ENCODE peak calls at places on chromosomes 7 and 10, in seven cellular contexts. H is fibroblast of lung, D is neural progenitor cell, T is pancreas, A is RWPE1, G is heart right ventricle, X is BE2C. R is an unnamed sample.

GRCh38 chr7:123673137-123673732 is 17.6 kb downstream of the LMOD2 start:
- DNase-seq in T (no peak), A (no peak), G (no peak), D (no peak), X (no peak), H (no peak), R (no peak)

GRCh38 chr10:101568054-101568745 is 19.9 kb downstream of the POLL start:
- DNase-seq in A (no peak), G (no peak), X (no peak), H (no peak), D (no peak), T (no peak), R (no peak)

GRCh38 chr10:31129880-31130405 is 98.3 kb upstream of the ZNF438 start:
- DNase-seq in D (no peak), X (no peak), T (no peak), A (no peak), G (no peak), H (no peak), R (no peak)

GRCh38 chr7:18597759-18598158 is 102.2 kb downstream of the HDAC9 start:
- DNase-seq in X (no peak), G (no peak), T (no peak), D (no peak), H (no peak), A (no peak), R (no peak)

GRCh38 chr10:82643076-82643475 is 768.1 kb downstream of the NRG3 start:
- DNase-seq in D (no peak), H (no peak), G (no peak), X (peak), A (no peak), T (no peak), R (no peak)

GRCh38 chr10:83603708-83604107 is 535.6 kb upstream of the GHITM start:
- DNase-seq in X (no peak), H (peak), T (no peak), G (no peak), A (no peak), D (no peak), R (no peak)

GRCh38 chr7:27046854-27047549 is 48.8 kb downstream of the HOXA1 start:
- DNase-seq in T (no peak), G (no peak), X (no peak), A (peak), H (peak), D (no peak), R (no peak)

GRCh38 chr7:135168001-135168400 is 2.5 kb downstream of the CYREN start:
- DNase-seq in X (no peak), H (no peak), G (no peak), T (no peak), A (peak), D (no peak), R (no peak)

GRCh38 chr10:13414855-13415254 is 66.8 kb upstream of the SEPHS1 start:
- DNase-seq in A (no peak), G (no peak), X (no peak), D (peak), T (peak), H (peak), R (no peak)

GRCh38 chr10:116960066-116960465 is 44.9 kb downstream of the SHTN1 start:
- DNase-seq in H (no peak), A (no peak), D (no peak), G (no peak), T (no peak), X (no peak), R (no peak)

GRCh38 chr7:47460251-47460989 is 121.5 kb downstream of the TNS3 start:
- DNase-seq in A (no peak), X (no peak), H (no peak), G (no peak), T (no peak), D (no peak), R (no peak)

GRCh38 chr7:6179620-6180343 is 92.6 kb downstream of the CYTH3 start:
- DNase-seq in H (no peak), G (no peak), X (no peak), D (no peak), T (no peak), A (no peak), R (no peak)

GRCh38 chr10:3955954-3956617 is 171.1 kb upstream of the KLF6 start:
- DNase-seq in H (no peak), G (no peak), T (no peak), D (peak), X (no peak), A (no peak), R (no peak)

GRCh38 chr7:117251687-117252086 is 71.2 kb downstream of the WNT2 start:
- DNase-seq in G (no peak), D (no peak), X (no peak), H (peak), T (no peak), A (no peak), R (no peak)

GRCh38 chr7:39951156-39951942 is 1.3 kb downstream of the CDK13 start:
- DNase-seq in T (peak), G (peak), H (peak), A (peak), X (peak), D (peak), R (peak)

GRCh38 chr7:18667466-18667865 is 171.9 kb downstream of the HDAC9 start:
- DNase-seq in D (no peak), A (peak), H (peak), X (no peak), T (no peak), G (no peak), R (no peak)

GRCh38 chr10:46534828-46535524 is 21.5 kb downstream of the GPRIN2 start:
- DNase-seq in H (no peak), A (no peak), D (no peak), G (no peak), T (no peak), X (peak), R (no peak)

GRCh38 chr10:11719496-11719895 is 22.7 kb upstream of the ECHDC3 start:
- DNase-seq in A (no peak), D (no peak), H (no peak), G (no peak), T (no peak), X (no peak), R (no peak)

GRCh38 chr10:88245974-88246511 is 337.1 kb downstream of the RNLS start:
- DNase-seq in X (no peak), G (no peak), H (peak), T (no peak), D (no peak), A (no peak), R (no peak)

GRCh38 chr10:62614389-62615157 is 189.9 kb upstream of the ADO start:
- DNase-seq in A (peak), D (no peak), G (no peak), H (peak), T (no peak), X (no peak), R (no peak)

GRCh38 chr7:90739731-90740130 is 143.6 kb downstream of the CDK14 start:
- DNase-seq in G (no peak), A (no peak), X (no peak), D (no peak), H (no peak), T (no peak), R (no peak)

GRCh38 chr10:110568055-110568735 is 700 bp downstream of the SMC3 start:
- DNase-seq in X (peak), T (no peak), A (peak), D (peak), H (peak), G (no peak), R (peak)

GRCh38 chr10:24449334-24449740 is 240.4 kb downstream of the KIAA1217 start:
- DNase-seq in T (no peak), H (peak), X (no peak), G (no peak), A (no peak), D (no peak), R (no peak)

GRCh38 chr7:20737840-20738448 is 48.7 kb downstream of the SP8 start:
- DNase-seq in A (no peak), D (no peak), T (no peak), X (no peak), G (no peak), H (no peak), R (no peak)

GRCh38 chr10:2938869-2939268 is 128.5 kb upstream of the PFKP start:
- DNase-seq in T (no peak), X (no peak), H (peak), D (no peak), G (no peak), A (no peak), R (no peak)

GRCh38 chr7:54546081-54546985 is 4.2 kb downstream of the VSTM2A start:
- DNase-seq in D (peak), A (peak), G (no peak), H (no peak), T (no peak), X (peak), R (peak)

GRCh38 chr10:44045020-44045419 is 339.9 kb downstream of the CXCL12 start:
- DNase-seq in T (no peak), H (no peak), X (peak), D (no peak), A (no peak), G (no peak), R (no peak)

GRCh38 chr7:140640060-140640611 is 477 bp downstream of the DENND2A start:
- DNase-seq in A (peak), G (peak), X (peak), D (peak), T (peak), H (peak), R (peak)

GRCh38 chr7:20647908-20648776 is 32.7 kb downstream of the ABCB5 start:
- DNase-seq in A (peak), X (peak), G (no peak), T (no peak), H (peak), D (peak), R (no peak)

GRCh38 chr10:113515521-113516045 is 37.3 kb upstream of the HABP2 start:
- DNase-seq in H (no peak), G (no peak), A (no peak), D (no peak), X (no peak), T (no peak), R (no peak)

GRCh38 chr10:35074266-35074665 is 15.9 kb downstream of the CUL2 start:
- DNase-seq in G (no peak), H (no peak), A (no peak), T (no peak), X (no peak), D (no peak), R (no peak)

GRCh38 chr10:50932113-50932512 is 46.7 kb upstream of the A1CF start:
- DNase-seq in D (no peak), G (no peak), H (no peak), T (peak), X (no peak), A (no peak), R (no peak)

GRCh38 chr10:50941629-50942028 is 56.2 kb upstream of the A1CF start:
- DNase-seq in G (no peak), A (no peak), X (no peak), D (no peak), T (no peak), H (no peak), R (no peak)

GRCh38 chr10:50936335-50936734 is 50.9 kb upstream of the A1CF start:
- DNase-seq in A (no peak), H (no peak), D (no peak), G (no peak), T (no peak), X (no peak), R (no peak)

GRCh38 chr10:50937230-50937907 is 51.9 kb upstream of the A1CF start:
- DNase-seq in T (no peak), G (no peak), X (no peak), A (peak), H (peak), D (peak), R (no peak)
- TF ChIP-seq CTCF in T (peak), G (peak), X (peak), A (peak), H (peak), D (peak), R (peak)

GRCh38 chr10:78458983-78459638 is 425.4 kb downstream of the RPS24 start:
- DNase-seq in H (peak), T (peak), D (no peak), X (no peak), G (no peak), A (no peak), R (no peak)
- TF ChIP-seq CTCF in H (no peak), T (no peak), D (no peak), X (no peak), G (no peak), A (no peak), R (no peak)

DNA sequence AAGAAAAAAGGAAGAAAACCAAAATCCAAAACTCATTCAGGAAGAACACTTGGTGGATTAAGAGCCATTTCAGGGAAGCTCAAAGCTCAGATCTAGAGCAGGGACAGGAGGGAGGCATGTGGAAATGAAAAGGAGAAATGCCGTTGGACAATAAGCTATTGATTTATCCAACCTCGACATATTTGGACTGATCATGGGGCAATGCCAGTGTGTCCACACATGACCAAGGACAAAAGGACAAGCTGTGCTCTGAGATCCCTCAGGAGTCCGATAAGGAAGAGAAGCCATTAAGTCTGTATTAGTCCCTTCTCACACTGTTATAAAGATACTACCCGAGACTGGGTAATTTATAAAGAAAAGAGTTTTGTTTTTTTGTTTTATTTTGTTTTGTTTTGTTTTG is 684.0 kb upstream of the CELF2 start:
- DNase-seq in T (no peak), X (no peak), H (no peak), A (no peak), G (no peak), D (no peak), R (no peak)
- TF ChIP-seq CTCF in T (no peak), X (no peak), H (no peak), A (no peak), G (no peak), D (no peak), R (no peak)

GRCh38 chr10:132395704-132396494 is 1.1 kb upstream of the PWWP2B start:
- DNase-seq in D (peak), X (peak), G (peak), T (peak), H (peak), A (no peak), R (no peak)
- TF ChIP-seq CTCF in D (no peak), X (no peak), G (no peak), T (no peak), H (no peak), A (no peak), R (no peak)

GRCh38 chr7:34277801-34278195 is 372.5 kb downstream of the BMPER start:
- DNase-seq in D (no peak), G (no peak), X (no peak), A (no peak), T (no peak), H (no peak), R (no peak)

GRCh38 chr7:34282271-34282670 is 375.7 kb upstream of the NPSR1 start:
- DNase-seq in D (no peak), X (no peak), T (no peak), H (no peak), G (no peak), A (no peak), R (no peak)

GRCh38 chr7:34275629-34276028 is 370.3 kb downstream of the BMPER start:
- DNase-seq in G (no peak), H (no peak), X (no peak), D (no peak), T (no peak), A (no peak), R (no peak)

GRCh38 chr7:34277016-34277800 is 371.9 kb downstream of the BMPER start:
- DNase-seq in X (no peak), A (peak), G (no peak), D (peak), H (no peak), T (no peak), R (no peak)

GRCh38 chr7:34281260-34281659 is 375.9 kb downstream of the BMPER start:
- DNase-seq in T (no peak), D (no peak), X (no peak), A (peak), H (no peak), G (no peak), R (no peak)
- TF ChIP-seq CTCF in T (no peak), D (peak), X (peak), A (no peak), H (no peak), G (no peak), R (no peak)

DNA sequence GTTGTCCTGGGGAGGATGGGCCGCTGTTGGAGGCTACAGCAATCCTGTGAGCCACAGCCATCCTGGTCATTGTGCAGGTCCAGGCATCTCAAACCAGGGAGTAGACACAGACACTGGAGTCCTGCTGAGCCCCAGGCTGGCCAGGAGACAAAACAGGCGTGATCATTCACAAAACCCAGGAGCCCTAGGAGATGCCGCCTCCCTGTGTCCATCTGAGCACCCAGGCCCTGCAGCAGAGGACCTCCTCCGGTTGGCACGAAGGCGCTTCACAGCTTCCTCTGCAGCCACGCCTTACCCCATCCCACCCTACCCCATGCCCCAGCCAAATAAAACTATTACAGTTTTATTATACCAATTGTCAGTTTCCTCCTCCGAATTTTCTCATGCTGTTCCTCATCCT is 183.6 kb downstream of the PLXNA4 start:
- DNase-seq in X (no peak), H (no peak), G (no peak), D (no peak), T (no peak), A (no peak), R (no peak)
- TF ChIP-seq CTCF in X (no peak), H (no peak), G (no peak), D (no peak), T (no peak), A (no peak), R (no peak)

GRCh38 chr10:108736111-108736510 is 1187.2 kb downstream of the XPNPEP1 start:
- DNase-seq in H (no peak), A (no peak), D (no peak), X (no peak), G (no peak), T (no peak), R (no peak)
- TF ChIP-seq CTCF in H (no peak), A (no peak), D (no peak), X (no peak), G (no peak), T (no peak), R (no peak)

GRCh38 chr7:112891698-112892097 is 101.5 kb upstream of the TMEM168 start:
- DNase-seq in G (no peak), X (no peak), H (no peak), T (no peak), A (no peak), D (no peak), R (no peak)

GRCh38 chr7:112898432-112899290 is 108.5 kb upstream of the TMEM168 start:
- DNase-seq in X (peak), T (peak), A (peak), D (peak), G (no peak), H (peak), R (no peak)

GRCh38 chr7:112892263-112892662 is 102.1 kb upstream of the TMEM168 start:
- DNase-seq in A (no peak), D (no peak), H (peak), X (no peak), T (no peak), G (no peak), R (no peak)

GRCh38 chr7:112897839-112898431 is 107.7 kb upstream of the TMEM168 start:
- DNase-seq in H (no peak), A (no peak), G (no peak), T (no peak), X (no peak), D (no peak), R (no peak)

GRCh38 chr7:112895996-112896395 is 105.8 kb upstream of the TMEM168 start:
- DNase-seq in T (no peak), D (no peak), H (peak), A (no peak), X (no peak), G (no peak), R (no peak)
- TF ChIP-seq CTCF in T (no peak), D (no peak), H (no peak), A (no peak), X (no peak), G (no peak), R (no peak)

GRCh38 chr7:30740417-30741181 is 11.3 kb upstream of the INMT start:
- DNase-seq in T (peak), H (peak), X (peak), D (peak), A (peak), G (peak), R (peak)
- TF ChIP-seq CTCF in T (peak), H (peak), X (peak), D (peak), A (peak), G (peak), R (peak)

DNA sequence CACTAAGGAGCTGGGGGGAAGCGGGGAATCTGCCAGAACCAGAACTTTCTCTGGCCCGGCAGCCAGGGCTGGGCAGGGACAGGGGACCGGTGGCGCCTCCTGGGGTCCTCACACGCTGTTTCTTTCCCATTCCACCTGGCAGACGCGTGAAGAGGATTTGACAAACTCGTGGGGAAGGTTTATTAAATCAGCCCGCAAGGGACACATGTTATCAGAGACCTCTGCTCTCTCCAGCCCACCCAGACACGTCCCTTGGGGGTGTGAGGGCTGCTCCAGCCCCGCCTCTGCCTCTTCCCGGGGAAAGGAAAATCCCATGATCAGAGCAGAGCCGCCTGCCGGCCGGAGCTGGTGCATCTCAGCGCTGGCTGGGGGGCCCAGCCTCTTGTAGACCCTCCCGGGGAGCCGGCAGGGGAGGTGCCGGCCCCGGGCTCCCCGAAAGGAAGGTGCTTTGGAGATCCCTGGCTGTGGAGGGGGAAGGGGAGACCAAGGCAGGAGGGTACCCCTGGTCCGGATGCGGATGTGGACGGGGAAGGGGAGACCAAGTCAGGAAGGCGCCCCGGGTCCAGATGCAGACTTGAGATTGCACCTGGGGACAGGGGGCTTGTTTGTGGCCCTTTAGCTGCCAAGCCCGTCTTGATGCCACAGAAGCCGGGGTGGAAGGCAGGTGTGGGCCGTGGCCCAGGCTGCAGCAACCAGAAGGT is 142.8 kb downstream of the ELFN1 start:
- DNase-seq in X (peak), G (no peak), A (no peak), T (no peak), D (peak), H (no peak), R (peak)
- TF ChIP-seq CTCF in X (peak), G (peak), A (peak), T (no peak), D (peak), H (peak), R (no peak)

R was measured in mesothelial cell of epicardium.